ENCODE peak calls at places on chromosomes 11 and 22, in four cellular contexts. One of them, this sample, is unnamed. For H3K36me3, the result is how much of the 10 kb centered on the place peaks cover.

GRCh38 chr11:111376453-111376871 is 2.6 kb downstream of the POU2AF1 start:
- DNase-seq in pancreas: no peak
- DNase-seq in thoracic aorta: no peak
- DNase-seq in brain microvascular endothelial cell: no peak
- DNase-seq in this sample: no peak

GRCh38 chr11:47980093-47980906 is at the start of gene PTPRJ:
- DNase-seq in pancreas: peak
- DNase-seq in thoracic aorta: no peak
- DNase-seq in brain microvascular endothelial cell: no peak
- DNase-seq in this sample: peak

GRCh38 chr11:57223601-57224000 is 13.4 kb downstream of the APLNR start:
- DNase-seq in pancreas: no peak
- DNase-seq in thoracic aorta: no peak
- DNase-seq in brain microvascular endothelial cell: no peak
- DNase-seq in this sample: no peak

GRCh38 chr22:49608660-49609059 is 219.0 kb downstream of the BRD1 start:
- DNase-seq in pancreas: no peak
- DNase-seq in thoracic aorta: no peak
- DNase-seq in brain microvascular endothelial cell: no peak
- DNase-seq in this sample: no peak

GRCh38 chr11:62501432-62501891 is 45.1 kb downstream of the AHNAK start:
- DNase-seq in pancreas: peak
- DNase-seq in thoracic aorta: no peak
- DNase-seq in brain microvascular endothelial cell: no peak
- DNase-seq in this sample: no peak

GRCh38 chr22:29873943-29874342 is 9.0 kb upstream of the MTMR3 start:
- DNase-seq in pancreas: no peak
- DNase-seq in thoracic aorta: no peak
- DNase-seq in brain microvascular endothelial cell: no peak
- DNase-seq in this sample: no peak

GRCh38 chr11:72872012-72872411 is 57.8 kb downstream of the ATG16L2 start:
- DNase-seq in pancreas: no peak
- DNase-seq in thoracic aorta: no peak
- DNase-seq in brain microvascular endothelial cell: no peak
- DNase-seq in this sample: no peak

GRCh38 chr11:14969922-14970323 is 2.2 kb downstream of the CALCA start:
- DNase-seq in pancreas: peak
- DNase-seq in thoracic aorta: no peak
- DNase-seq in brain microvascular endothelial cell: peak
- DNase-seq in this sample: peak

GRCh38 chr22:35376728-35377472 is 4.0 kb upstream of the HMOX1 start:
- DNase-seq in pancreas: peak
- DNase-seq in thoracic aorta: peak
- DNase-seq in brain microvascular endothelial cell: peak
- DNase-seq in this sample: peak

GRCh38 chr11:96180341-96180740 is 162.7 kb downstream of the MAML2 start:
- DNase-seq in pancreas: no peak
- DNase-seq in thoracic aorta: no peak
- DNase-seq in brain microvascular endothelial cell: no peak
- DNase-seq in this sample: no peak

GRCh38 chr22:29108137-29108536 is 35.3 kb downstream of the KREMEN1 start:
- DNase-seq in pancreas: no peak
- DNase-seq in thoracic aorta: no peak
- DNase-seq in brain microvascular endothelial cell: no peak
- DNase-seq in this sample: no peak

GRCh38 chr11:22681281-22681812 is 14.9 kb downstream of the GAS2 start:
- DNase-seq in pancreas: no peak
- DNase-seq in thoracic aorta: no peak
- DNase-seq in brain microvascular endothelial cell: no peak
- DNase-seq in this sample: no peak

GRCh38 chr22:42646569-42647525 is 2.3 kb downstream of the CYB5R3 start:
- DNase-seq in pancreas: peak
- DNase-seq in thoracic aorta: no peak
- DNase-seq in brain microvascular endothelial cell: no peak
- DNase-seq in this sample: no peak

GRCh38 chr11:102306817-102307814 is 10.2 kb upstream of the BIRC3 start:
- DNase-seq in pancreas: no peak
- DNase-seq in thoracic aorta: no peak
- DNase-seq in brain microvascular endothelial cell: no peak
- DNase-seq in this sample: peak

GRCh38 chr11:118622376-118623290 is 15.2 kb downstream of the PHLDB1 start:
- DNase-seq in pancreas: no peak
- DNase-seq in thoracic aorta: no peak
- DNase-seq in brain microvascular endothelial cell: peak
- DNase-seq in this sample: no peak
- H3K4me3 ChIP-seq in pancreas: peak
- H3K4me3 ChIP-seq in thoracic aorta: peak
- H3K4me3 ChIP-seq in brain microvascular endothelial cell: peak
- H3K4me3 ChIP-seq in this sample: no peak

DNA sequence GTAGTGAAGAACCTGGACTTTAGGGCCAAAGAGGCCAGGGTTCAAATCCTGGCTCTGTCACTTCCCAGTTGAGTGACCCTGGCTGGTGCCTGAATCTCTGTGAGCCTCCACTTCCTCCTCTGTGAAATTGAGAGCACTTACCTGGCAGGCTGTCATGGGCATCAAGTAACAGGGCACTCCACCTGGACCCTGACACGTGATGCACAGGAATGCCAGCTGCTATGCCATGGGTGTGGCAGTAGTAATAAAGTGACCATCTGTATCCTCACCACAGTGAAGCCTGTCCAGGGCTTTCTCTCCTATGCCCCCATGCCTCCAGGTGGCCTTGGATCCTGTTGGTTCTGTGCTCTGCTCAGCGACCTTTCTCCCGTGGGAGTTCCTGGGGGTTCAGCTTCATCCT is 29.8 kb upstream of the PPP6R3 start:
- DNase-seq in pancreas: no peak
- DNase-seq in thoracic aorta: no peak
- DNase-seq in brain microvascular endothelial cell: no peak
- DNase-seq in this sample: no peak
- H3K36me3 ChIP-seq in pancreas: under half
- H3K36me3 ChIP-seq in thoracic aorta: half or more
- H3K36me3 ChIP-seq in brain microvascular endothelial cell: under half
- H3K36me3 ChIP-seq in this sample: half or more

GRCh38 chr22:37283393-37283937 is 1.2 kb downstream of the CYTH4 start:
- DNase-seq in pancreas: no peak
- DNase-seq in thoracic aorta: no peak
- DNase-seq in brain microvascular endothelial cell: no peak
- DNase-seq in this sample: no peak
- H3K4me3 ChIP-seq in pancreas: peak
- H3K4me3 ChIP-seq in thoracic aorta: peak
- H3K4me3 ChIP-seq in brain microvascular endothelial cell: no peak
- H3K4me3 ChIP-seq in this sample: no peak

GRCh38 chr11:33617672-33618362 is 82.8 kb downstream of the C11orf91 start:
- DNase-seq in pancreas: no peak
- DNase-seq in thoracic aorta: no peak
- DNase-seq in brain microvascular endothelial cell: peak
- DNase-seq in this sample: no peak

GRCh38 chr11:33618363-33618735 is 82.3 kb downstream of the C11orf91 start:
- DNase-seq in pancreas: no peak
- DNase-seq in thoracic aorta: no peak
- DNase-seq in brain microvascular endothelial cell: no peak
- DNase-seq in this sample: no peak

GRCh38 chr11:33618956-33619355 is 81.7 kb downstream of the C11orf91 start:
- DNase-seq in pancreas: no peak
- DNase-seq in thoracic aorta: no peak
- DNase-seq in brain microvascular endothelial cell: no peak
- DNase-seq in this sample: no peak

GRCh38 chr11:33615751-33616150 is 84.9 kb downstream of the C11orf91 start:
- DNase-seq in pancreas: no peak
- DNase-seq in thoracic aorta: no peak
- DNase-seq in brain microvascular endothelial cell: no peak
- DNase-seq in this sample: no peak

GRCh38 chr11:33616552-33616951 is 84.1 kb downstream of the C11orf91 start:
- DNase-seq in pancreas: no peak
- DNase-seq in thoracic aorta: no peak
- DNase-seq in brain microvascular endothelial cell: peak
- DNase-seq in this sample: no peak
- H3K36me3 ChIP-seq in pancreas: under half
- H3K36me3 ChIP-seq in thoracic aorta: under half
- H3K36me3 ChIP-seq in brain microvascular endothelial cell: under half
- H3K36me3 ChIP-seq in this sample: under half

This sample was measured in DND-41.